ENCODE peak calls at places on chromosomes 2 and 18, in six cellular contexts. Z is mammary epithelial cell, B is osteocyte, W is endothelial cell of umbilical vein, E is nephron progenitor cell, N is psoas muscle. L is an unnamed sample.

GRCh38 chr2:100019499-100019898 is 122.9 kb downstream of the AFF3 start:
- DNase-seq in N (no peak), E (no peak), W (no peak), B (no peak), Z (no peak), L (no peak)

GRCh38 chr2:54904836-54905235 is 145.4 kb downstream of the RTN4 start:
- DNase-seq in Z (peak), E (no peak), B (no peak), W (no peak), N (no peak), L (no peak)

GRCh38 chr2:190990132-190990531 is 23.8 kb downstream of the STAT1 start:
- DNase-seq in B (no peak), N (no peak), E (no peak), W (no peak), Z (no peak), L (no peak)

GRCh38 chr18:59502899-59503245 is 143.8 kb upstream of the LMAN1 start:
- DNase-seq in E (peak), N (no peak), W (no peak), B (no peak), Z (no peak), L (no peak)

GRCh38 chr2:96881349-96882195 is 11.7 kb upstream of the SEMA4C start:
- DNase-seq in Z (no peak), N (no peak), E (no peak), W (no peak), B (no peak), L (no peak)

GRCh38 chr2:10028988-10029874 is 14.1 kb upstream of the KLF11 start:
- DNase-seq in W (peak), B (no peak), Z (no peak), E (peak), N (peak), L (peak)

GRCh38 chr2:137910641-137911040 is 53.6 kb upstream of the HNMT start:
- DNase-seq in E (no peak), N (no peak), Z (no peak), B (no peak), W (peak), L (no peak)

GRCh38 chr2:54572262-54572635 is 116.1 kb downstream of the SPTBN1 start:
- DNase-seq in N (no peak), Z (peak), W (peak), E (no peak), B (no peak), L (no peak)

GRCh38 chr2:137194111-137194510 is 428.8 kb downstream of the THSD7B start:
- DNase-seq in Z (no peak), E (no peak), N (no peak), B (no peak), W (no peak), L (no peak)

GRCh38 chr2:111918383-111918806 is 20.0 kb downstream of the MERTK start:
- DNase-seq in Z (no peak), E (no peak), B (no peak), N (no peak), W (peak), L (no peak)

GRCh38 chr18:8029061-8029460 is 461.9 kb downstream of the PTPRM start:
- DNase-seq in B (no peak), W (no peak), N (no peak), E (no peak), Z (no peak), L (no peak)

GRCh38 chr2:237733677-237734300 is 64.8 kb upstream of the RBM44 start:
- DNase-seq in Z (no peak), B (peak), E (no peak), W (peak), N (no peak), L (no peak)

GRCh38 chr2:235520787-235521186 is 26.9 kb downstream of the AGAP1 start:
- DNase-seq in Z (no peak), E (no peak), W (no peak), B (no peak), N (no peak), L (no peak)

GRCh38 chr2:111162718-111163331 is 42.1 kb downstream of the BCL2L11 start:
- DNase-seq in Z (no peak), N (no peak), B (peak), W (peak), E (no peak), L (no peak)

GRCh38 chr18:3250237-3251107 is 2.9 kb downstream of the MYL12A start:
- DNase-seq in N (no peak), Z (peak), B (no peak), E (no peak), W (peak), L (no peak)

GRCh38 chr2:110804915-110805314 is 72.5 kb downstream of the ACOXL start:
- DNase-seq in W (no peak), N (no peak), B (peak), E (no peak), Z (no peak), L (peak)

GRCh38 chr2:121587131-121587530 is 56.5 kb downstream of the RNU4ATAC start:
- DNase-seq in E (no peak), W (no peak), B (no peak), N (no peak), Z (no peak), L (no peak)

GRCh38 chr18:26383454-26384270 is 157.4 kb downstream of the TAF4B start:
- DNase-seq in Z (peak), N (no peak), W (peak), E (peak), B (no peak), L (peak)
- TF ChIP-seq CTCF in Z (peak), N (peak), W (peak), E (peak), B (peak), L (peak)

GRCh38 chr2:149056541-149056940 is 18.0 kb downstream of the LYPD6B start:
- DNase-seq in W (no peak), N (no peak), B (no peak), E (no peak), Z (no peak), L (no peak)

GRCh38 chr2:149059822-149060221 is 21.3 kb downstream of the LYPD6B start:
- DNase-seq in Z (no peak), W (no peak), E (no peak), B (no peak), N (no peak), L (no peak)

GRCh38 chr2:149061119-149061518 is 22.6 kb downstream of the LYPD6B start:
- DNase-seq in N (no peak), Z (no peak), B (no peak), W (no peak), E (no peak), L (no peak)

GRCh38 chr2:149058936-149059335 is 20.4 kb downstream of the LYPD6B start:
- DNase-seq in E (no peak), Z (peak), B (no peak), W (no peak), N (no peak), L (no peak)

GRCh38 chr2:149055751-149056150 is 17.3 kb downstream of the LYPD6B start:
- DNase-seq in Z (no peak), N (no peak), B (no peak), W (no peak), E (no peak), L (no peak)
- TF ChIP-seq CTCF in Z (no peak), N (no peak), B (no peak), W (no peak), E (no peak), L (no peak)

GRCh38 chr2:20196053-20196880 is 28.7 kb downstream of the SDC1 start:
- DNase-seq in E (no peak), W (no peak), Z (no peak), B (no peak), N (no peak), L (no peak)

GRCh38 chr2:20198001-20198400 is 26.9 kb downstream of the SDC1 start:
- DNase-seq in E (no peak), W (no peak), N (no peak), B (no peak), Z (no peak), L (no peak)

GRCh38 chr2:20198796-20199361 is 26.1 kb downstream of the SDC1 start:
- DNase-seq in Z (no peak), W (no peak), N (no peak), B (no peak), E (no peak), L (no peak)

GRCh38 chr2:20195431-20195830 is 29.5 kb downstream of the SDC1 start:
- DNase-seq in Z (no peak), E (no peak), W (no peak), N (no peak), B (no peak), L (no peak)

GRCh38 chr2:20196881-20197204 is 28.1 kb downstream of the SDC1 start:
- DNase-seq in Z (no peak), B (no peak), W (no peak), E (peak), N (no peak), L (no peak)
- TF ChIP-seq CTCF in Z (no peak), B (no peak), W (no peak), E (no peak), N (no peak), L (no peak)

GRCh38 chr2:36812196-36812595 is 115.7 kb downstream of the VIT start:
- DNase-seq in N (no peak), B (no peak), Z (no peak), E (peak), W (no peak), L (no peak)
- TF ChIP-seq CTCF in N (no peak), B (peak), Z (no peak), E (no peak), W (peak), L (no peak)

GRCh38 chr18:69469444-69469919 is 68.8 kb downstream of the DOK6 start:
- DNase-seq in E (peak), B (no peak), Z (no peak), N (no peak), W (no peak), L (no peak)
- TF ChIP-seq CTCF in E (peak), B (peak), Z (peak), N (no peak), W (no peak), L (peak)

DNA sequence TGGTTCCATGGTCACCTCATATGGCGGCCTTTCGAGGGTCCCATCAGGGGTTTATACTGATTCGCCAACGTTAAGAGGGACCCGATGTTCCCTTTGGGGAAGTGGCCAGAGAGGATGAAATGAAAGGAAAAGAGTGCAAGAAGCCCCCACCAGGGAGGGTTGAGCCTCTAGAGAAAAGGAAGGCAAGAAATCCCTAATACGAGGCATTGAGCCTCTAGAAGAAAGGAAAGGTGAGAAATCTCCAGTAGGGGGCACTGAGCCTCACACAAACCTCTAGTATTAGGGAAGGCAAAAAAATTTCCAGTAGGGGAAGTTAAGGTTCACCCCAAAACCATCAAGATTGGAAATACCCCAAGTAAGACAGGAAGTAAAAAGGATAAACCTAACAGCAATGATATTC is 9.8 kb upstream of the SAP130 start:
- DNase-seq in Z (no peak), N (no peak), B (no peak), W (no peak), E (no peak), L (no peak)
- TF ChIP-seq CTCF in Z (no peak), N (no peak), B (no peak), W (no peak), E (peak), L (no peak)

L was measured in GM10248.